ENCODE peak calls at places on chromosomes 3 and 15, in four cellular contexts. T, C, E and F are unnamed samples.

GRCh38 chr3:13125092-13126015 is 52.1 kb upstream of the IQSEC1 start:
- DNase-seq in E (peak), C (no peak), T (no peak), F (no peak)

GRCh38 chr15:29269485-29270168 is at the start of gene NSMCE3:
- DNase-seq in C (peak), E (peak), T (peak), F (peak)

GRCh38 chr3:156209631-156210336 is 89.4 kb downstream of the KCNAB1 start:
- DNase-seq in C (no peak), E (no peak), T (no peak), F (no peak)

GRCh38 chr15:90839187-90840071 is 29.0 kb upstream of the FURIN start:
- DNase-seq in T (no peak), E (no peak), C (no peak), F (no peak)

GRCh38 chr15:73051402-73051810 is 857 bp upstream of the NEO1 start:
- DNase-seq in E (peak), C (no peak), T (no peak), F (no peak)

GRCh38 chr3:30632065-30632464 is 25.7 kb downstream of the TGFBR2 start:
- DNase-seq in E (no peak), C (no peak), T (no peak), F (no peak)

GRCh38 chr15:88909956-88910831 is 3.0 kb downstream of the MFGE8 start:
- DNase-seq in E (peak), T (no peak), C (no peak), F (no peak)

GRCh38 chr3:69250014-69250413 is 127.6 kb upstream of the LMOD3 start:
- DNase-seq in T (no peak), E (no peak), C (peak), F (no peak)

GRCh38 chr15:39934415-39935044 is 615 bp downstream of the EIF2AK4 start:
- DNase-seq in T (no peak), E (no peak), C (no peak), F (no peak)

GRCh38 chr3:9079674-9080073 is 116.4 kb upstream of the RAD18 start:
- DNase-seq in T (no peak), C (no peak), E (no peak), F (no peak)

GRCh38 chr3:183734750-183735284 is 37.2 kb downstream of the YEATS2 start:
- DNase-seq in T (no peak), C (no peak), E (no peak), F (no peak)

GRCh38 chr15:45980376-45980775 is 345.5 kb downstream of the SQOR start:
- DNase-seq in E (no peak), C (no peak), T (no peak), F (no peak)

GRCh38 chr3:39101022-39101689 is 6.3 kb downstream of the GORASP1 start:
- DNase-seq in E (no peak), T (peak), C (no peak), F (no peak)

GRCh38 chr3:117149577-117149976 is 440.0 kb downstream of the TUSC7 start:
- DNase-seq in E (no peak), T (no peak), C (no peak), F (no peak)

GRCh38 chr15:56732135-56732880 is 1.0 kb downstream of the ZNF280D start:
- DNase-seq in T (no peak), E (no peak), C (no peak), F (no peak)

GRCh38 chr15:62873203-62873602 is 169.3 kb upstream of the TPM1 start:
- DNase-seq in E (no peak), T (no peak), C (no peak), F (no peak)

GRCh38 chr3:50445919-50446318 is 57.5 kb downstream of the CACNA2D2 start:
- DNase-seq in T (no peak), C (no peak), E (no peak), F (no peak)

GRCh38 chr3:65030847-65031463 is 343.2 kb upstream of the ADAMTS9 start:
- DNase-seq in E (no peak), C (no peak), T (no peak), F (no peak)